ENCODE peak calls at places on chromosomes 11 and 22, in eight cellular contexts. H is OCI-LY7, G is A673, J is body of pancreas, D is PC-3, Q is ovary, N is sigmoid colon, E is neuronal stem cell. I is an unnamed sample. For H3K9me3, the result is how much of the 10 kb centered on the place peaks cover.

GRCh38 chr11:43419460-43419859 is 60.7 kb downstream of the TTC17 start:
- DNase-seq in H (peak), G (peak), J (peak), D (peak), Q (no peak), N (no peak), E (no peak), I (peak)

GRCh38 chr11:57812634-57813033 is 51.0 kb downstream of the CTNND1 start:
- DNase-seq in H (no peak), G (no peak), J (no peak), D (no peak), Q (no peak), N (no peak), E (no peak), I (no peak)

GRCh38 chr11:123193742-123194141 is 1.3 kb downstream of the CLMP start:
- DNase-seq in H (no peak), G (no peak), J (no peak), D (no peak), Q (no peak), N (peak), E (no peak), I (peak)

GRCh38 chr11:13984616-13985474 is 22.3 kb downstream of the SPON1 start:
- DNase-seq in H (peak), G (no peak), J (no peak), D (peak), Q (no peak), N (no peak), E (no peak), I (peak)

GRCh38 chr11:59551651-59552521 is 40.5 kb downstream of the OR4D9 start:
- DNase-seq in H (peak), G (peak), J (peak), D (peak), Q (no peak), N (peak), E (peak), I (peak)

GRCh38 chr11:125968363-125968762 is 22.5 kb downstream of the VSIG10L2 start:
- DNase-seq in H (no peak), G (no peak), J (no peak), D (no peak), Q (no peak), N (no peak), E (no peak), I (no peak)

GRCh38 chr22:31891366-31892079 is 52.8 kb upstream of the YWHAH start:
- DNase-seq in H (no peak), G (peak), J (no peak), D (no peak), Q (no peak), N (no peak), E (no peak), I (no peak)

GRCh38 chr11:7004482-7004881 is 15.7 kb downstream of the ZNF214 start:
- DNase-seq in H (no peak), G (peak), J (no peak), D (peak), Q (no peak), N (no peak), E (no peak), I (no peak)

GRCh38 chr11:73177380-73178091 is 35.4 kb upstream of the FCHSD2 start:
- DNase-seq in H (no peak), G (no peak), J (peak), D (peak), Q (peak), N (peak), E (no peak), I (no peak)

GRCh38 chr22:31789803-31790202 is 36.0 kb downstream of the DEPDC5 start:
- DNase-seq in H (peak), G (no peak), J (no peak), D (no peak), Q (no peak), N (no peak), E (no peak), I (no peak)

GRCh38 chr22:32644252-32645100 is 157.0 kb upstream of the TIMP3 start:
- DNase-seq in H (no peak), G (no peak), J (peak), D (no peak), Q (peak), N (peak), E (no peak), I (peak)

GRCh38 chr11:1234771-1235614 is 12.1 kb downstream of the MUC5B start:
- DNase-seq in H (no peak), G (no peak), J (peak), D (no peak), Q (no peak), N (peak), E (no peak), I (no peak)

GRCh38 chr11:1235615-1236315 is 12.9 kb downstream of the MUC5B start:
- DNase-seq in H (no peak), G (no peak), J (peak), D (no peak), Q (no peak), N (peak), E (no peak), I (no peak)

GRCh38 chr11:1237851-1238250 is 15.0 kb downstream of the MUC5B start:
- DNase-seq in H (no peak), G (no peak), J (no peak), D (no peak), Q (no peak), N (no peak), E (no peak), I (no peak)

GRCh38 chr11:1237128-1237580 is 14.3 kb downstream of the MUC5B start:
- DNase-seq in H (no peak), G (no peak), J (no peak), D (peak), Q (no peak), N (no peak), E (no peak), I (no peak)

DNA sequence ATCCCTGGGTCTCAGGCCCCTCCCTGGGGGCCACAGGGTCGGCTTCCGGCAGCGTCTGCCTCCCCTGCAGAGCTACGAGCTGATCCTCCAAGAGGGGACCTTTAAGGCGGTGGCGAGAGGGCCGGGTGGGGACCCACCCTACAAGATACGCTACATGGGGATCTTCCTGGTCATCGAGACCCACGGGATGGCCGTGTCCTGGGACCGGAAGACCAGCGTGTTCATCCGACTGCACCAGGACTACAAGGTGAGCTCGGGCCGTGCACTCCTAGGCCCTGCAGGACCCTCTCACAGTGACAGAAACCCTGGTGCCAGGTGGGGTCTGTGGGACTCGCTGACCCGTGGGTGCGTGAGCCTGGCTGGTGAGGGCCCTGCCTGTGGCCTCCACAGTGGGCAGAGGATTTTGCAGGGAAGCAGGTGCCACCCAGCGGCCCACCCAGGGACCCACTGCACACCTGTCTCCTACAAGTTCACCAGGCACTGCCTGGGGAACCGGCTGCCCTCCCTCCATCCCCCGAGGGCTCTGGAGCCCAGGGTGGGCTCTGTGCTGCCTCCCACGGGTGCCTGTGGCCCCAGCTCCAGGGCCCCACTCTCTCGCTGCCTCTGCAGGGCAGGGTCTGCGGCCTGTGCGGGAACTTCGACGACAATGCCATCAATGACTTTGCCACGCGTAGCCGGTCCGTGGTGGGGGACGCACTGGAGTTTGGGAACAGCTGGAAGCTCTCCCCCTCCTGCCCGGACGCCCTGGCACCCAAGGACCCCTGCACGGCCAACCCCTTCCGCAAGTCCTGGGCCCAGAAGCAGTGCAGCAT is 13.7 kb downstream of the MUC5B start:
- DNase-seq in H (no peak), G (no peak), J (peak), D (no peak), Q (no peak), N (peak), E (no peak), I (no peak)
- H3K9me3 ChIP-seq in H (under half), G (under half), J (under half), D (under half), Q (under half), N (under half), E (under half), I (under half)

DNA sequence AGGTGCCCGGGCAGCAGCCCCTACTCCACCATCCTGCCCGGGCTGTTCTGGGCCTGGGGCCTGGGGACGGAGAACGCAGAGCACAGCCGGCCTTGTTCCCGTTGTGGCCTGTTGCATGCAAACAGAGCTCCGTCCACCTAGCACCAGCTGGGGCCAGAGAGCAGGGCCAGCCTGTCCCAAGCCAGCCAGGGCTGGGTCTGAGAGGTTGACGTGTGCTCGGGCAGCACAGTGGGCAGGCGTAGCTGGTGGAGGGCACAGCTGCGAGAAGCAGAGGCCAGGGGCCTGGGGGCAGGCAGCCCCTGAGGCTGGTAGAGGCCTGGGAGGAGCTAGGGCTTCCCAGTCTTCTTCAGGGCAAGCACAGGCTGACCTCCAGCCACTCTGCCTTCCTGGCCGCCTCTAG is 1192.6 kb downstream of the BRD1 start:
- DNase-seq in H (no peak), G (no peak), J (no peak), D (no peak), Q (no peak), N (no peak), E (no peak), I (no peak)
- H3K9me3 ChIP-seq in H (under half), G (under half), J (under half), D (under half), Q (under half), N (under half), E (under half), I (under half)

DNA sequence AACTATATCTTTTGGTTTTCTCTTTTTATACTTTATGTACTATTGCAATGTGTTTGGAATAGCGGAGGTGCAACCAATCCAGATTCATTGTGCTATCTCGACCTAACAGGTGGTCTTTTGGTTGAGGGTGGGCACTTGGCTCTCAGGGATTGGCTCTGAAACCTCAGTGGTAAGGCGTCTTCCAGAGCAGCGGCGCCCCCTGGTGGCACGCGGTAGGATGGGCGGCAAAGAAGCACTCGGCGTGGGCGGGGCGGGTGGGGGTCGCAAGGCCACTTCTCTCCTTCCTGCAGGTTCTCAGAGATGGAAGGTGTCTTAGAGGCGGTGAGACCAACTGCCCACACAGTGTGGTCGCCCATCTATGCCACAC is 19.2 kb upstream of the PLET1 start:
- DNase-seq in H (peak), G (peak), J (peak), D (peak), Q (peak), N (peak), E (peak), I (peak)
- H3K9me3 ChIP-seq in H (under half), G (under half), J (under half), D (under half), Q (under half), N (under half), E (under half), I (under half)

DNA sequence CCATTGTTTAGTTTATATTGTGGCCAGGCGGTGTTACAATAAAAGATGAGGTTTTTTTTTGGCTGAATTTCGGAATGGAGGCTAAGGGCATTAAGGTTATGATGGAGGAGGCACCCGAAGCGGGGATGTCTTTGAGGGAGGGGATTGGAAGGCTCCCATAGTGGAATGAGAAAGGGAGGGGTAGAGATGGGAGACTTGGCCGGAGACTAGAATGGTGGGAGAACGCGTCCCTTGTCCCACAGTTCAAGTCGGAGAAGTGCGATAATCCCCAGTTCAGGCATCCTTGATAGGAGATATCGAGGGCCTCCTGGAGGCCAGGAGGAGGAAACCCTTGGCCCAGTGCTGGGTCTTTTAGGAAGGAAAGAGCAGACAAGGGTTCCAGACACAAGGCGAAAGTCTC is 21.6 kb downstream of the ZNF195 start:
- DNase-seq in H (no peak), G (no peak), J (no peak), D (no peak), Q (no peak), N (no peak), E (no peak), I (no peak)
- H3K9me3 ChIP-seq in H (under half), G (half or more), J (under half), D (under half), Q (under half), N (under half), E (under half), I (half or more)

GRCh38 chr22:23549198-23549595 is 30.9 kb downstream of the IGLL1 start:
- DNase-seq in H (no peak), G (no peak), J (no peak), D (no peak), Q (no peak), N (peak), E (no peak), I (no peak)
- H3K9me3 ChIP-seq in H (under half), G (under half), J (under half), D (under half), Q (under half), N (under half), E (under half), I (under half)

GRCh38 chr11:134385171-134385570 is 26.9 kb downstream of the B3GAT1 start:
- DNase-seq in H (no peak), G (no peak), J (no peak), D (no peak), Q (no peak), N (no peak), E (no peak), I (no peak)

GRCh38 chr11:134387501-134387900 is 24.5 kb downstream of the B3GAT1 start:
- DNase-seq in H (no peak), G (no peak), J (no peak), D (no peak), Q (no peak), N (no peak), E (no peak), I (no peak)

GRCh38 chr11:134388590-134388989 is 23.5 kb downstream of the B3GAT1 start:
- DNase-seq in H (no peak), G (no peak), J (no peak), D (no peak), Q (no peak), N (no peak), E (no peak), I (no peak)

GRCh38 chr11:134385774-134386565 is 26.1 kb downstream of the B3GAT1 start:
- DNase-seq in H (no peak), G (peak), J (no peak), D (peak), Q (no peak), N (no peak), E (no peak), I (no peak)

GRCh38 chr11:134386945-134387344 is 25.1 kb downstream of the B3GAT1 start:
- DNase-seq in H (no peak), G (no peak), J (no peak), D (no peak), Q (no peak), N (no peak), E (no peak), I (no peak)
- H3K9me3 ChIP-seq in H (under half), G (under half), J (under half), D (under half), Q (under half), N (under half), E (under half), I (under half)

GRCh38 chr22:47190276-47190956 is 428.0 kb downstream of the TBC1D22A start:
- DNase-seq in H (no peak), G (no peak), J (no peak), D (no peak), Q (peak), N (peak), E (no peak), I (no peak)
- H3K9me3 ChIP-seq in H (under half), G (under half), J (under half), D (under half), Q (under half), N (under half), E (under half), I (under half)

GRCh38 chr11:130995266-130995665 is 79.0 kb upstream of the SNX19 start:
- DNase-seq in H (no peak), G (no peak), J (no peak), D (no peak), Q (no peak), N (no peak), E (no peak), I (no peak)

GRCh38 chr11:130994043-130994442 is 77.8 kb upstream of the SNX19 start:
- DNase-seq in H (no peak), G (no peak), J (no peak), D (no peak), Q (no peak), N (no peak), E (no peak), I (no peak)

DNA sequence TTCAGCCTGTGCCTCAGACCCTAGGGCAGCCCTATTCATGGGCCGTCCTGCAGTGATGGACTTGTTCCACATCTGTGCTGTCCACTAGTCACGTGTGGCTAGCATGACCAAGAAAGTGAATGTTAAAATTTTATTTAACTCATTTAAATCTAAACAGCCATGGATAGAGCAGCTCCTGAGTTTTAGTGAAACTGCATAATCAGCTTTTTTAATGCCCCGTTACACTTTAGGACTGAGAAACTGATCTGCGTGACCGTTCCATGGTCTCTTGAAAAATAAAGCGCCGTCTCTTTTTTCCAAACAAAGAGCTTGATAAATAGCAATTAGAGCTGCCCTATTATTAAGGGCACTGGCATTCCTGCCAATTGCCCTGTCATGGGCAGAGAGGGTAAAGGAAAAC is 76.5 kb upstream of the SNX19 start:
- DNase-seq in H (no peak), G (no peak), J (no peak), D (no peak), Q (no peak), N (no peak), E (no peak), I (no peak)
- H3K9me3 ChIP-seq in H (under half), G (under half), J (under half), D (under half), Q (under half), N (under half), E (under half), I (under half)

DNA sequence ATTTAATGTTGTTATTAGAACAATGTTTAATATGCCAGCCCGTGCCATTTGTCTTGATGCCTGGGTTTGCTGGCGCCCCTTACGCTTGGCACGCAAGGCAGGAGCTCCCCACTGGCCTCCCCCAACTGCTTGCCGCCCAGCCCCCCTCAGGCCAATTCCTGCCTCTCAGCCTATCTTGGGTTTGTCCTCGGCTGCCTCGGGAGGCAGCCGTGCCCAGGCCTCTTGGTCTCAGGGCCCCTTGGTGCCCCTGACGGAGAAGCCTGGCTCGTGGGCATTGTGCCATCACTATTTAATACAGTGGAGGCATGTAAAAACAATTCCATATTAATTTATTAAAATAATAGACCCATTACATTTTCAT is 119.8 kb downstream of the KCNQ1OT1 start:
- DNase-seq in H (no peak), G (no peak), J (peak), D (no peak), Q (peak), N (no peak), E (no peak), I (no peak)
- H3K9me3 ChIP-seq in H (under half), G (under half), J (under half), D (under half), Q (under half), N (under half), E (under half), I (under half)

GRCh38 chr22:48379371-48379770 is 1448.3 kb downstream of the BRD1 start:
- DNase-seq in H (no peak), G (no peak), J (no peak), D (no peak), Q (peak), N (peak), E (no peak), I (no peak)
- H3K9me3 ChIP-seq in H (under half), G (under half), J (under half), D (under half), Q (under half), N (under half), E (under half), I (under half)

I was measured in adipocyte.